ENCODE peak calls at places on chromosomes 16 and 17, in seven cellular contexts. L is CD8-positive, alpha-beta memory T cell; V is putamen; R is foreskin melanocyte; F is NCI-H345; H is caudate nucleus; Y is PC-3. W is an unnamed sample.
A peak's percentile ranks its signal among the peaks of the same experiment; 100 is the strongest.

GRCh38 chr16:70298988-70299938 is at the start of gene DDX19B:
- DNase-seq in L (peak; percentile 57), V (peak; percentile 67), R (peak; percentile 63), F (peak; percentile 56), H (peak; percentile 23), Y (peak; percentile 38), W (peak; percentile 80)

GRCh38 chr17:50638851-50639767 is 4.4 kb downstream of the ABCC3 start:
- DNase-seq in L (no peak), V (peak; percentile 57), R (peak; percentile 74), F (no peak), H (no peak), Y (peak; percentile 100), W (peak; percentile 92)

GRCh38 chr17:21392257-21392656 is 16.1 kb downstream of the KCNJ12 start:
- DNase-seq in L (no peak), V (no peak), R (no peak), F (no peak), H (no peak), Y (no peak), W (no peak)

GRCh38 chr17:48375356-48375755 is 54.7 kb downstream of the SKAP1 start:
- DNase-seq in L (no peak), V (no peak), R (no peak), F (no peak), H (no peak), Y (no peak), W (no peak)

GRCh38 chr17:56761387-56761786 is 72.3 kb downstream of the C17orf67 start:
- DNase-seq in L (no peak), V (no peak), R (no peak), F (no peak), H (no peak), Y (peak; percentile 33), W (no peak)

GRCh38 chr17:81349397-81350319 is 45.6 kb upstream of the BAHCC1 start:
- DNase-seq in L (no peak), V (no peak), R (no peak), F (no peak), H (no peak), Y (peak; percentile 77), W (no peak)

GRCh38 chr16:86995456-86995855 is 321.7 kb downstream of the C16orf95 start:
- DNase-seq in L (no peak), V (no peak), R (no peak), F (no peak), H (no peak), Y (no peak), W (no peak)

GRCh38 chr17:57607553-57608120 is 137.5 kb downstream of the CCDC182 start:
- DNase-seq in L (no peak), V (no peak), R (no peak), F (peak; percentile 46), H (no peak), Y (peak; percentile 83), W (peak; percentile 8)

GRCh38 chr17:7573324-7574080 is 5.9 kb upstream of the CD68 start:
- DNase-seq in L (peak; percentile 88), V (peak; percentile 91), R (peak; percentile 90), F (peak; percentile 76), H (peak; percentile 26), Y (peak; percentile 74), W (peak; percentile 89)

GRCh38 chr17:5031365-5032082 is 3.7 kb downstream of the SLC52A1 start:
- DNase-seq in L (peak; percentile 76), V (peak; percentile 55), R (peak; percentile 57), F (peak; percentile 66), H (no peak), Y (peak; percentile 78), W (peak; percentile 84)

GRCh38 chr17:82272495-82273326 is 789 bp downstream of the CSNK1D start:
- DNase-seq in L (peak; percentile 50), V (no peak), R (no peak), F (peak; percentile 51), H (no peak), Y (no peak), W (peak; percentile 50)

GRCh38 chr17:57206928-57207327 is 49.4 kb upstream of the MSI2 start:
- DNase-seq in L (no peak), V (no peak), R (no peak), F (no peak), H (no peak), Y (no peak), W (no peak)

W was measured in RKO.